ENCODE peak calls at places on chromosomes 11 and 22, in eight cellular contexts. X, U, N, R, V, W, S and H are unnamed samples.
A peak's percentile ranks its signal among the peaks of the same experiment; 100 is the strongest.

GRCh38 chr11:31882951-31883392 is 71.8 kb upstream of the PAX6 start:
- DNase-seq in X (no peak), U (peak; percentile 43), N (no peak), R (no peak), V (peak; percentile 43), W (no peak), S (no peak), H (no peak)

GRCh38 chr22:17119481-17120202 is 1.5 kb downstream of the TMEM121B start:
- DNase-seq in X (peak; percentile 52), U (peak; percentile 90), N (peak; percentile 24), R (peak; percentile 17), V (no peak), W (no peak), S (no peak), H (peak; percentile 38)

GRCh38 chr11:66313321-66314185 is 3.3 kb downstream of the CD248 start:
- DNase-seq in X (no peak), U (peak; percentile 91), N (peak; percentile 76), R (peak; percentile 42), V (peak; percentile 63), W (no peak), S (no peak), H (no peak)

GRCh38 chr22:28674121-28674563 is 5.5 kb downstream of the TTC28 start:
- DNase-seq in X (no peak), U (no peak), N (peak; percentile 49), R (peak; percentile 61), V (peak; percentile 74), W (no peak), S (no peak), H (no peak)

GRCh38 chr22:44622147-44622427 is 79.9 kb upstream of the PRR5 start:
- DNase-seq in X (peak; percentile 24), U (peak; percentile 84), N (no peak), R (no peak), V (no peak), W (no peak), S (peak; percentile 30), H (peak; percentile 89)

GRCh38 chr11:116093065-116093464 is 588.9 kb upstream of the CADM1 start:
- DNase-seq in X (no peak), U (no peak), N (no peak), R (no peak), V (no peak), W (no peak), S (peak; percentile 34), H (no peak)

GRCh38 chr22:26597026-26597425 is 7.1 kb upstream of the TPST2 start:
- DNase-seq in X (no peak), U (no peak), N (no peak), R (no peak), V (no peak), W (no peak), S (no peak), H (no peak)

GRCh38 chr11:116736763-116737162 is 36.0 kb downstream of the BUD13 start:
- DNase-seq in X (peak; percentile 35), U (no peak), N (no peak), R (no peak), V (peak; percentile 20), W (peak; percentile 38), S (no peak), H (peak; percentile 49)

GRCh38 chr22:19052941-19053551 is 69.2 kb downstream of the DGCR2 start:
- DNase-seq in X (no peak), U (no peak), N (no peak), R (no peak), V (no peak), W (no peak), S (no peak), H (no peak)

GRCh38 chr22:50439314-50440250 is 35.3 kb downstream of the SBF1 start:
- DNase-seq in X (no peak), U (no peak), N (no peak), R (no peak), V (no peak), W (no peak), S (no peak), H (no peak)

GRCh38 chr22:49600452-49600847 is 227.2 kb downstream of the BRD1 start:
- DNase-seq in X (no peak), U (peak; percentile 51), N (no peak), R (no peak), V (no peak), W (no peak), S (no peak), H (no peak)

GRCh38 chr11:129249351-129249750 is 57.2 kb upstream of the ARHGAP32 start:
- DNase-seq in X (no peak), U (no peak), N (peak; percentile 82), R (peak; percentile 89), V (peak; percentile 89), W (no peak), S (no peak), H (no peak)